ENCODE peak calls at places on chromosomes 7 and 10, in ten cellular contexts. W, Y, M, K, L, Q, T, E, P and G are unnamed samples.

GRCh38 chr7:142088022-142088714 is 23.4 kb upstream of the MGAM2 start:
- DNase-seq in W (no peak), Y (no peak), M (no peak), K (no peak), L (no peak), Q (no peak), T (no peak), E (no peak), P (no peak), G (no peak)

GRCh38 chr7:112594397-112594796 is 113.6 kb downstream of the LSMEM1 start:
- DNase-seq in W (no peak), Y (no peak), M (no peak), K (no peak), L (no peak), Q (no peak), T (no peak), E (no peak), P (no peak), G (no peak)

GRCh38 chr10:30818010-30818660 is 188.6 kb upstream of the LYZL2 start:
- DNase-seq in W (peak; percentile 41), Y (peak; percentile 76), M (no peak), K (no peak), L (no peak), Q (no peak), T (no peak), E (no peak), P (peak; percentile 59), G (peak; percentile 78)

GRCh38 chr7:157461805-157462771 is 125.3 kb downstream of the DNAJB6 start:
- DNase-seq in W (peak; percentile 44), Y (no peak), M (no peak), K (no peak), L (peak; percentile 8), Q (no peak), T (no peak), E (no peak), P (no peak), G (no peak)

GRCh38 chr10:124320778-124321432 is 97.8 kb downstream of the OAT start:
- DNase-seq in W (no peak), Y (no peak), M (no peak), K (no peak), L (peak; percentile 6), Q (no peak), T (no peak), E (no peak), P (no peak), G (no peak)

GRCh38 chr7:154950992-154951391 is 51.9 kb downstream of the PAXIP1 start:
- DNase-seq in W (no peak), Y (no peak), M (no peak), K (no peak), L (no peak), Q (no peak), T (no peak), E (no peak), P (no peak), G (no peak)

GRCh38 chr10:42952358-42952757 is 124.5 kb upstream of the RET start:
- DNase-seq in W (peak; percentile 62), Y (peak; percentile 63), M (peak; percentile 56), K (peak; percentile 4), L (peak; percentile 15), Q (peak; percentile 41), T (no peak), E (peak; percentile 40), P (no peak), G (no peak)

GRCh38 chr10:88565072-88565471 is 18.0 kb downstream of the RNLS start:
- DNase-seq in W (no peak), Y (no peak), M (peak; percentile 51), K (peak; percentile 13), L (no peak), Q (peak; percentile 40), T (no peak), E (peak; percentile 12), P (no peak), G (no peak)

GRCh38 chr7:69517985-69518731 is 80.1 kb upstream of the AUTS2 start:
- DNase-seq in W (no peak), Y (no peak), M (no peak), K (no peak), L (no peak), Q (no peak), T (no peak), E (no peak), P (no peak), G (no peak)

GRCh38 chr7:124840435-124840834 is 74.8 kb upstream of the GPR37 start:
- DNase-seq in W (no peak), Y (no peak), M (no peak), K (no peak), L (no peak), Q (peak; percentile 16), T (no peak), E (no peak), P (no peak), G (no peak)

GRCh38 chr10:83542774-83543291 is 596.5 kb upstream of the GHITM start:
- DNase-seq in W (no peak), Y (no peak), M (no peak), K (peak; percentile 6), L (no peak), Q (peak; percentile 49), T (no peak), E (no peak), P (peak; percentile 62), G (no peak)

GRCh38 chr10:83536426-83536825 is 602.9 kb upstream of the GHITM start:
- DNase-seq in W (no peak), Y (no peak), M (no peak), K (no peak), L (no peak), Q (no peak), T (no peak), E (no peak), P (no peak), G (no peak)

GRCh38 chr10:83541096-83541495 is 598.2 kb upstream of the GHITM start:
- DNase-seq in W (no peak), Y (no peak), M (no peak), K (no peak), L (no peak), Q (no peak), T (no peak), E (no peak), P (no peak), G (no peak)

GRCh38 chr10:83538047-83538446 is 601.3 kb upstream of the GHITM start:
- DNase-seq in W (no peak), Y (no peak), M (no peak), K (no peak), L (no peak), Q (no peak), T (no peak), E (no peak), P (no peak), G (no peak)

DNA sequence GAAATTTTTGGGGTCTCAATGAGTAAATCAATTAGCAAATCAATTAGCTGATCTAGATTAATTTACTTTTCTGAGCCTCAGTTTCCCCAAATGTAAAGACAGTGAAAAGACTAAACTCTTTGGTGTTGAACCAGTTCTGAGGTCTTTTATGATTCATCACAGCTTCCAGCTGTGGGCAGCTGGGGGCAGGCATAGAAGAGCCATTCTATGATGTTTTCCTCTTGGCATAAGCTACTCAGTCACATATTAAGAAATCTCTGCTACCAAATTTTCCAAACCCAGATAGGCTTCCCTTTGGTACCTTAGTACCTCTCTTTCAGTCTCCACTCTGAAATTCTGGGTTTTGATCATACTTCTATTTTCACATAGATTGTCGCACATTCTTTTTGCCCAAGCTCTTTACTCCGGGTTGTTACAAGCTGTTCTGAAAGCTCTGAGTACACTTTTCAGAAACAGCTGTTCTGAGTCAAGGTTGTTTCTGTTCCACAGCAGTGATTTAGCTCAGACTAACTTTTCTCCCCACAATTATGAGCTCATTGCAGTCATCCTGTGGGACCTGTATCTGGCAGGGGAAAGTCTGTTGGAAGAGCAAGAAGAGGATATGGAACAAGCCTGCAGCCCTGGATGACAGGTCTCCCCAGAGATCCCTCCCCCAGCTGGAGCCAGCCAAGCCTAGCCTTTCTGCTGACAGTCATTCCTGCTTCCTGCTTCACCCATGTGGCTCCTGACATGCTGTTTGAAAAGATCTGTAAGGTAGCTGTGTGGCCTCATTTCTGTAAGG is 599.6 kb upstream of the GHITM start:
- DNase-seq in W (no peak), Y (peak; percentile 69), M (no peak), K (no peak), L (no peak), Q (peak; percentile 12), T (no peak), E (no peak), P (peak; percentile 90), G (no peak)
- TF ChIP-seq CTCF in W (no peak), Y (no peak), M (no peak), K (no peak), L (no peak), Q (no peak), T (no peak), E (no peak), P (no peak), G (no peak)

DNA sequence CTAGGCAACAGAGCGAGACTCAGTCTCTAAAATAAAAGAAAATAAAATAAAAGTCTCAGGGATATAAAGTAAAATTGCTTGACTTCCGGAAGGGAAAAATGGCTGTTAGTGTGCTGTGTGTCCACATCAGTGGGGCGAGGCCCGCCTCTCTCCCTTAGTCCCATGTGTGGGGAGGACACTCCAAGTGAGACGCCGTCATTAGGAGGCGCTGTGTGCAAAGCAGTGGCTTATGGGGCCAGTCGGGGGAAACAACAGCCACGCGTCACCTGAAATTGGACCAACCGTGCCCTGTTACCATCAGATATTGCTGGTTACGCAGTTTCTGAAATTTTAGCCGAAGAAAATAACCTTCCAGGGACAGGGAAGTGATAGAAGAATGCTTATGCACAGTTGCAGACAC is 15.8 kb downstream of the SFXN4 start:
- DNase-seq in W (no peak), Y (no peak), M (no peak), K (no peak), L (no peak), Q (peak; percentile 13), T (no peak), E (no peak), P (no peak), G (no peak)
- TF ChIP-seq CTCF in W (no peak), Y (no peak), M (no peak), K (peak; percentile 2), L (no peak), Q (peak; percentile 17), T (no peak), E (peak; percentile 52), P (no peak), G (no peak)

GRCh38 chr7:47337531-47337930 is 244.4 kb downstream of the TNS3 start:
- DNase-seq in W (no peak), Y (peak; percentile 38), M (no peak), K (no peak), L (no peak), Q (peak; percentile 41), T (no peak), E (no peak), P (no peak), G (no peak)
- TF ChIP-seq CTCF in W (no peak), Y (no peak), M (no peak), K (peak; percentile 40), L (no peak), Q (no peak), T (no peak), E (no peak), P (no peak), G (no peak)

DNA sequence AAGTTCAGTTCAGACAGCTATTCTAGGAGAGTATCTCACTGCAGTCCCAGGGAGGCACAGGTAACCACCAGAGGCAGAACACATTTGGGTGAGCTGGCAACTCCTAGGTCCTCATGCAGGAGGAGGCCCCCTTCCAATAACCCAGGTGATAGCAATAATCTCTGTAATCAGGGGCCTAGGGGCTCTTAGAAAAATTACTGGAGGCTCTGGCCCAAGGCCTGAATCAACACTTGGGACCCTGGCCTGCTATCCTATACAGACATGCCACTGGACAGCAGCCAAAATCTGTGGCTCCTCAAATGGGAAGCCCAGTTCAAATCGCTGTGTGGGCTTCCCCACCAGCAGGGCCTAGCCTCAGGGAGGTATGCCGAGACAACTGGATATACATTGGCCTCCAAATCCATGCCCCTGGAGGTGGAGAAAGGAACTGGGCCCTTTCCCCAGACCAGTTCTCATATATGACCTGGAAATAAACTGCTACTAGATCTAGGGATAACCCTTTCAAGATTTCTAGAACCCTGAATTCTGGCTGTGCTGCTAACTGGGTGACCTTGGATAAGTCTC is 1.6 kb downstream of the AVPI1 start:
- DNase-seq in W (peak; percentile 55), Y (no peak), M (peak; percentile 74), K (peak; percentile 58), L (peak; percentile 56), Q (peak; percentile 67), T (no peak), E (peak; percentile 31), P (no peak), G (no peak)
- TF ChIP-seq CTCF in W (no peak), Y (no peak), M (peak; percentile 60), K (peak; percentile 53), L (peak; percentile 35), Q (peak; percentile 57), T (no peak), E (peak; percentile 55), P (peak; percentile 32), G (peak; percentile 33)